ENCODE peak calls at places on chromosomes 7 and 10, in six cellular contexts. J, V, X, H, Y and A are unnamed samples. For H3K9me3 and H3K27me3, the result is how much of the 10 kb centered on the place peaks cover.

GRCh38 chr7:74454948-74455804 is 1.5 kb downstream of the GTF2IRD1 start:
- DNase-seq in Y (no peak), J (peak), V (peak), H (peak), X (peak), A (no peak)

GRCh38 chr7:55111007-55111406 is 92.2 kb downstream of the EGFR start:
- DNase-seq in X (no peak), J (no peak), V (no peak), Y (no peak), H (peak), A (no peak)

GRCh38 chr10:24982294-24983064 is 30.1 kb upstream of the PRTFDC1 start:
- DNase-seq in J (no peak), X (no peak), V (no peak), H (no peak), Y (no peak), A (no peak)

GRCh38 chr7:112137141-112138101 is 68.8 kb downstream of the DOCK4 start:
- DNase-seq in J (no peak), X (no peak), H (no peak), Y (no peak), V (no peak), A (no peak)

GRCh38 chr7:322708-323111 is 32.7 kb downstream of the FOXL3 start:
- DNase-seq in V (no peak), J (no peak), X (no peak), H (no peak), Y (no peak), A (no peak)

GRCh38 chr7:73811760-73812168 is 19.0 kb upstream of the CLDN4 start:
- DNase-seq in Y (no peak), J (peak), H (peak), V (peak), X (peak), A (no peak)

GRCh38 chr7:149569025-149569725 is 71.6 kb upstream of the ZNF746 start:
- DNase-seq in X (no peak), Y (no peak), V (no peak), H (no peak), J (no peak), A (no peak)

GRCh38 chr10:98460837-98461499 is 14.2 kb upstream of the HPS1 start:
- DNase-seq in X (peak), H (peak), V (peak), Y (peak), J (peak), A (no peak)

GRCh38 chr7:139181404-139181803 is 49.6 kb upstream of the UBN2 start:
- DNase-seq in J (no peak), X (no peak), V (no peak), Y (no peak), H (no peak), A (no peak)

GRCh38 chr7:105003275-105003674 is 10.7 kb upstream of the KMT2E start:
- DNase-seq in H (peak), J (peak), Y (no peak), X (peak), V (no peak), A (no peak)

GRCh38 chr7:101550641-101551531 is 78.2 kb downstream of the MYL10 start:
- DNase-seq in V (no peak), Y (no peak), J (peak), H (peak), X (no peak), A (no peak)

GRCh38 chr10:127426746-127427145 is 122.4 kb upstream of the NPS start:
- DNase-seq in V (no peak), Y (no peak), J (no peak), X (no peak), H (no peak), A (no peak)

GRCh38 chr7:102284399-102284798 is 2.3 kb upstream of the SH2B2 start:
- DNase-seq in Y (no peak), V (no peak), J (peak), H (no peak), X (no peak), A (no peak)

GRCh38 chr10:15901889-15902288 is 41.6 kb upstream of the MINDY3 start:
- DNase-seq in Y (no peak), V (no peak), H (no peak), X (no peak), J (no peak), A (no peak)

DNA sequence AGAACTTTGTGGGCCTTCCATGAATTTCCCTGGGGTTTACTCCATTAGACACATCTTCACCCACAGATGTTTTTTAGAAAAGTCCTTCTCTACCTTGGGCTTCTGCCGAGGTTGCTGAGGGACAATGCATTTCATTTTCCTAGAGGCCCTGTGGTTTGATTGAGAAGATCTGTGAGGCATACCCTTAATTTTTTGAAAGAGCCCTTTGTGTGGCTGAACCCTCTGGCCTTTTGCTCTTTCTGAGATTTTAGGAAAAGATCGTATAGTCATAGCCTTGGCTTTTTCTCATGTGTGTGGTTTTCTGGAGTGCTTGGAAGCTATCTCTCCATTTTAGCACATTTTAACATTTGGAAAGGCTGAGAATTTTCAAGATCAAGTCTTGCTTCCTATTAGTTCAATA is 119.8 kb upstream of the LYZL1 start:
- DNase-seq in J (no peak), H (no peak), X (no peak), V (no peak), Y (no peak), A (no peak)
- H3K9me3 ChIP-seq in J (under half), H (under half), X (under half), V (under half), Y (under half), A (under half)

GRCh38 chr7:4882169-4882741 is 1.3 kb downstream of the RADIL start:
- DNase-seq in V (no peak), X (peak), J (peak), Y (no peak), H (peak), A (no peak)
- H3K27me3 ChIP-seq in V (under half), X (under half), J (under half), Y (under half), H (under half), A (under half)

DNA sequence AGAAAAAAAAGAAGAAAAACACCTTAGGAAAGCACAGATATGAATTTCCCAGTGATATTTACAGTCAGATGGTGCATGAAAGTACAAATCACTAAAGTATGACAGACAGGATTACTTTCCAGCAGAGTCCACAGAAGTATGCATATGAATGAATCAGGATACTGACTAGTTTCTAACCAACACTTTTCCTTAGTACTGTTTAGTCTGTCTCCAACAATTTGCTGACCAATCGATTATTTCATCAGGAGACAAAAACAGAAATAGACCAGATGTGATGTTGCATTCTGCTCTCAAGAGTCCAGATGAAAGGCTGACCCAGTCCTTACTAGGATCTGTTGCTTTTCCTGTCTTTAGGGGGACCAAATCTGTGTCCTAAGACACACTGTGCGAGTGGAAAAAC is 14.6 kb downstream of the SLC35B4 start:
- DNase-seq in J (no peak), H (no peak), V (no peak), X (no peak), Y (no peak), A (no peak)
- TF ChIP-seq CTCF in J (no peak), H (no peak), V (no peak), X (no peak), Y (no peak), A (no peak)

GRCh38 chr7:57404967-57405421 is 45.0 kb upstream of the ZNF716 start:
- DNase-seq in X (no peak), H (no peak), Y (no peak), V (no peak), J (no peak), A (no peak)
- H3K9me3 ChIP-seq in X (under half), H (under half), Y (under half), V (half or more), J (under half), A (under half)

GRCh38 chr7:76272142-76272541 is 30.3 kb upstream of the HSPB1 start:
- DNase-seq in V (no peak), J (no peak), H (no peak), X (no peak), Y (no peak), A (no peak)
- H3K27me3 ChIP-seq in V (under half), J (half or more), H (half or more), X (half or more), Y (under half), A (under half)

DNA sequence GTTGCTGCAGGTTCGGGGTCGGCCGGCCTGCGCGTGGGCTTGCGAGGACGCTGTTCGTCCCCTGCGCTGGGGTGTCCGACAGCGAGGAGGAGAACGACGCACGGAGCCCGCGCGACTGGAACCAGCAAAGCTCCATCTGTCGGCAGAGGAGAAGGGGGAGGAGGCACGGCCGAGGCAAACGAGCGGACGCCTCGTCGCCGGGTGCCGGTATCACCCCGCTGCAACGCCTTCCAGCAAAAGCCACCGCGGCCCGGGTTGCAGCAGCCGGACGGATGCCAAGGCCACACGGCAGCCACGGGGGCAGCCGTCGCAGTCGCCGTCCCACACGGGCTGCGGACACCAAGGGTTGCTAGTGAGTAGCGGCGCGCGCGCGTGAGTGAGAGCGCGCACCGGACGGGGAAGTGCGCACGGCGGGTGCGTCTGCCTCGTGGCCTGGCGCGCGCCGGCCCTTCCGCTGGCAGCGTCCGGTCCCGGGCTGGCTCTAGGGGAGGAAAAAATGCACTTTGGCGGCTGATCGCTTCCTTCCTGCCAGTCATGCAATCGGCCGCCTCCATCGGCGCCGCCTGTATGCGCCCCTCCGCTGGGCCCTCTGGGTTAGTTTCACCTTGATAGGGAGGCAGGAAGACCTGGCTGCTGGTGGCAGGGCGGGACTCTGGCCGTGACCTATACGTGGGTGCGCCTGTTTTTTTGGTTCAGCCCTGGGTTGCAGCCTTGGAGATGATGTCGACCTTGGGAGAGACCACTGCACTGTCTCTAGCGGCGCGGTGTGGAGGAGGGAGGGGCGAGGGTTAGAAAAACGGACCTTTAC is 446 bp downstream of the STAMBPL1 start:
- DNase-seq in J (peak), Y (peak), X (peak), H (peak), V (peak), A (peak)
- TF ChIP-seq CTCF in J (no peak), Y (no peak), X (peak), H (no peak), V (peak), A (peak)

GRCh38 chr7:156440456-156440855 is 200.1 kb upstream of the RNF32 start:
- DNase-seq in X (no peak), V (no peak), J (no peak), Y (no peak), H (no peak), A (no peak)
- H3K9me3 ChIP-seq in X (under half), V (under half), J (under half), Y (under half), H (under half), A (under half)

DNA sequence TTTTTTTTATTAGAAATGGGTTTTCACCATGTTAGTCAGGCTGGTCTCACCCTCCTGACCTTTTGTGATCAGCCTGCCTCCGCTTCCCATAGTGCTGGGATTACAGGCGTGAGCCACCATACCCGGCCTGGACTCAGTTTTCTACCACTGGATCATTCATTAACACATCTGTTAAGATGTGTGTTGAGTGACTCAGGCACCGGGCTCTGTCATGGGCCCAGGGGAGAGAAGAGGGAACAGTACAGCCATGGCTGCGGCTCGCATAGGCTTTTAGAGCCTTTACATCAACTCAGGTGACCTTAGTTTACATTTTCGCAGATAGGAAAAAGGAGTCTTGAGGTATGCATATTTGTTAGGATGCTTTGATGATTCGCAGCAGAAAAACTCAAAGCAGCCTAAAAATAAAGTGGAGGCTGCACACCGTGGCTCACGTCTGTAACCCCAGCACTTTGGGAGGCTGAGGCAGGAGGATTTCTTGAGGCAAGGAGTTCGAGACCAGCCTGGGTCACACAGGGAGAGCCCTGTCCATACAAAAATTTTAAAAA is 3.1 kb upstream of the ARPC1B start:
- DNase-seq in V (no peak), Y (no peak), X (no peak), H (no peak), J (no peak), A (no peak)
- H3K27me3 ChIP-seq in V (under half), Y (under half), X (under half), H (under half), J (under half), A (under half)

DNA sequence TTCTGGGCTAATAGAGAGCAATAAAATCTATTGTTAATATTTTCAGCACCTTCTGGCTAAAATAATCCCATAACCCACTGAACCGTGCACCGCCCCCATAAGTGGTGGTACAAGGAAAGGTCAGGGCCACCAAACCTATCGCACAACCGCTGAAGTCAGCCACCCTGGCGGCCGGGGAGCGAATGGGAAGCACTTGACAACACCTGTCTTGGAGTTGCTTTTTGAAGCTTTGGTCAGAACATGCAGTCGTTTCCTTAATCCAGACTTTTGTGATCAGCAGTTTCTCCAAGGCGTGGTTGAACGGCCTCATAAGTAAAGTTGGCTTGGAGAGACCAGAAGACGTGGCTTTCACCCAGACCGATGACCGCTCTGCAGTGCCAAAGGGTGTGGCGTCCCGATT is 97.4 kb downstream of the DNAJB6 start:
- DNase-seq in Y (no peak), H (no peak), V (no peak), X (no peak), J (no peak), A (no peak)
- TF ChIP-seq CTCF in Y (no peak), H (no peak), V (no peak), X (no peak), J (no peak), A (no peak)